ENCODE peak calls at places on chromosomes 2 and 18, in five cellular contexts. A is thoracic aorta, Y is breast epithelium, I is transverse colon, N is fibroblast of pulmonary artery. S is an unnamed sample.

GRCh38 chr18:9858642-9859041 is 27.1 kb upstream of the TXNDC2 start:
- DNase-seq in Y (no peak), N (no peak), A (no peak), I (no peak), S (no peak)

GRCh38 chr2:146701183-146701582 is 1143.6 kb upstream of the ACVR2A start:
- DNase-seq in N (peak), Y (no peak), A (no peak), I (no peak), S (peak)

GRCh38 chr18:9711361-9712129 is 3.4 kb downstream of the RAB31 start:
- DNase-seq in Y (no peak), I (no peak), N (no peak), A (no peak), S (no peak)

GRCh38 chr2:7517122-7517487 is 599.9 kb downstream of the RNF144A start:
- DNase-seq in N (peak), Y (no peak), A (no peak), I (no peak), S (no peak)

GRCh38 chr18:67650661-67651060 is 134.1 kb upstream of the DSEL start:
- DNase-seq in A (no peak), Y (no peak), I (no peak), N (no peak), S (no peak)

GRCh38 chr2:209389124-209389523 is 34.7 kb upstream of the MAP2 start:
- DNase-seq in I (no peak), N (no peak), Y (no peak), A (no peak), S (no peak)

GRCh38 chr2:223503746-223504145 is 98.4 kb downstream of the SCG2 start:
- DNase-seq in I (no peak), Y (no peak), N (no peak), A (no peak), S (peak)

GRCh38 chr18:25941556-25941955 is 148.9 kb downstream of the SS18 start:
- DNase-seq in A (no peak), Y (no peak), N (peak), I (no peak), S (peak)

GRCh38 chr2:125588780-125589179 is 1067.2 kb upstream of the GYPC start:
- DNase-seq in N (no peak), I (no peak), Y (no peak), A (no peak), S (no peak)

GRCh38 chr2:71786291-71787107 is 333.1 kb downstream of the DYSF start:
- DNase-seq in N (no peak), I (no peak), Y (no peak), A (no peak), S (no peak)

GRCh38 chr2:26649322-26649721 is 8.2 kb upstream of the CIB4 start:
- DNase-seq in N (no peak), Y (no peak), A (no peak), I (no peak), S (no peak)

GRCh38 chr2:74036450-74037175 is 51.9 kb downstream of the TET3 start:
- DNase-seq in N (no peak), A (no peak), I (no peak), Y (no peak), S (no peak)

GRCh38 chr2:31675485-31675901 is 94.8 kb upstream of the SRD5A2 start:
- DNase-seq in I (no peak), Y (no peak), A (no peak), N (no peak), S (no peak)

GRCh38 chr18:3411854-3412268 is 38.1 kb upstream of the TGIF1 start:
- DNase-seq in I (peak), N (no peak), Y (no peak), A (no peak), S (peak)

GRCh38 chr2:215796160-215796559 is 217.2 kb downstream of the MREG start:
- DNase-seq in N (peak), Y (no peak), I (no peak), A (no peak), S (peak)

GRCh38 chr2:54422072-54422581 is 34.0 kb upstream of the SPTBN1 start:
- DNase-seq in I (no peak), N (no peak), A (no peak), Y (no peak), S (no peak)

GRCh38 chr18:74540689-74541421 is 6.6 kb downstream of the CNDP1 start:
- DNase-seq in Y (no peak), A (no peak), I (peak), N (no peak), S (no peak)

GRCh38 chr2:219772103-219772502 is 144.7 kb downstream of the SLC4A3 start:
- DNase-seq in Y (no peak), A (no peak), I (no peak), N (no peak), S (no peak)

GRCh38 chr2:160920791-160921303 is 239.4 kb upstream of the TANK start:
- DNase-seq in Y (no peak), N (peak), I (no peak), A (no peak), S (no peak)

GRCh38 chr2:10944799-10945198 is 33.1 kb downstream of the KCNF1 start:
- DNase-seq in I (no peak), N (no peak), A (no peak), Y (no peak), S (no peak)

GRCh38 chr2:236703310-236703709 is 133.7 kb downstream of the ACKR3 start:
- DNase-seq in A (no peak), I (no peak), Y (no peak), N (no peak), S (no peak)

GRCh38 chr2:43473767-43474166 is 122.1 kb downstream of the THADA start:
- DNase-seq in Y (no peak), I (no peak), A (no peak), N (no peak), S (no peak)

GRCh38 chr2:121078869-121079268 is 206.1 kb downstream of the TFCP2L1 start:
- DNase-seq in N (no peak), I (peak), Y (no peak), A (no peak), S (no peak)

GRCh38 chr2:102099536-102100293 is 42.8 kb upstream of the IL1R1 start:
- DNase-seq in Y (no peak), A (no peak), I (no peak), N (peak), S (peak)

DNA sequence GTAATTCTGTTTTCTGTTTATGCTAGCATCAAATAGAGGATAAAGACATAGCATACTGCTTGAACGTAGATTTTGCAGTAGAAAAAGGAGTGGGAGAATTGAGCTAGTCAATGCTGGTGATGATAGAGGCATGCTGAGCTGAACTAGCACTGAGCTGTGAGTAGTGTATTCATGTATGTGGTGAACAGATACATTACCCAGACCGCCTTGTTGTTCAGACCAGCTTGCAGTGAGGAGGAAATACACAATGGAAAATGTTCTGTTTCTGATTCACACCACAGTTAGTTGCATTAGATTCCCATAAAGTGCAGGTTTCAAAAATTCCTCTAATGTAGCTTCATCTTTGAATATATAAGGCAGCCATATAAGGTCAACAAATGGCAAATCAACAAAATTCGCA is 68.9 kb upstream of the CDC42EP3 start:
- DNase-seq in I (no peak), N (peak), A (no peak), Y (no peak), S (no peak)
- H3K4me3 ChIP-seq in I (no peak), N (no peak), A (no peak), Y (no peak), S (no peak)

DNA sequence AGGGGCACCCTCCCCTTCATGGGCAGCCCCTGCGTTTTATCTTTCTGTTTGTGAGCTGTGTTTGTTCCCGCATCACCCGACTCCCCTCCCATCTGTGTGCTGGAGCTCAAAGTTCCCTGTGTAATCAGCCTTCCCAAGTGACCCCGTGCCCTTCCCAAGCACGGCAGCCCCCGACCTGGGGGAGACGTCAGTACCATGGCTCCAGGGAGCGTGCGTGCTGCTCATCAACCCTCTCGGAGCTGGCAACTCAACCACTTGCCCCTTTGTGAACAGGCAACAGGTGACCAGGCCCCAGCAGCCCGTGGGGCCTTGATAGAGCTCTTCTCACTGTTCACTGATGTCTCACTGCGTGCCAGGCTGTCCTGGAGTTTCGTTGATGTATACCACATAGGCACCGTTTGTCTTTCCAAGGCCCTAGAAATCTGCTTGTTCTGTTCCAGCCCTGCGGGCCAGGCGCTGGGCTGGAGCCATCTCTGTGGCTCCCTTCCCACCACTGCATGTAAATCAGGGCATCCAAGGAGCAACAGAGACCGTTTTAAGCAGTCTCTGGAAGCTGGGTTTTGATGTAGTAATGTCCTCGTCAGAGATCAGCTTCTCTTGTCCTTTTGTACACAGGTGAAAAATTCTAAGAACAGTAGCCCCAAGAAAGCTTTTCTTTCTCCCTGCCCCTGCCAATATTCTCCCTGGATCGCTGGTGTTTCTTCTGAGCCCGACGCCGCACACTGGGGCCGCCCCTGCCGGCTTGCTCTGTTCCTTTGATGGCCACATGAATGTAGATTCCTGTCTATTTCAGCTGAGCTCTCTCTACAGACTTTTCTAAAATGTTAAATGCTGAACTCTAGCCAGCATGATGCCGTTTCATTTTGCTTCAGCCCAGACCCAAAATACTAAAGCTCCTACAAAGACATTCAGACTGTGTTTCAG is 107.0 kb upstream of the PTPRM start:
- DNase-seq in I (no peak), A (no peak), Y (no peak), N (no peak), S (no peak)
- H3K4me3 ChIP-seq in I (no peak), A (peak), Y (peak), N (no peak), S (no peak)

GRCh38 chr2:199932312-199932855 is 21.3 kb downstream of the C2orf69 start:
- DNase-seq in I (no peak), N (no peak), A (no peak), Y (no peak), S (no peak)
- H3K4me3 ChIP-seq in I (no peak), N (no peak), A (no peak), Y (no peak), S (no peak)

DNA sequence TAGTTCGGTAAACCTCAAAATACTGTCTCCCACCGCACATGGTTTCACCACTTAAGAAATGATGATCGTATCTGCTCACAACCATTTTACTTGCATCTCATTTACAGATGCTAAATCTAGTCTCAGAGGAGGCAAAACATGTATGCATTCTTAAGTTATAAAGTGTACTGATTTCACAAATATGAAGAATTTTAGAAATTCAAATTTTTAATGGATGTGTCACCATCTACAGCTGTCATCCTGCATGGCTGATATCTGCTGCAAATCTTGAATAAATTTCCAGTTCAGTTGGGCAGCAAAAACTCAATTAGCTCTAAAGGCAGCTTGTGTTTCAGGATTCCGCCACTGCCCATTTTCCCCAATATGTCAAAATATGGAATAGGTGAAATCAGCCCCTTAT is 243.3 kb upstream of the KCNJ3 start:
- DNase-seq in A (no peak), N (peak), I (no peak), Y (no peak), S (no peak)
- H3K4me3 ChIP-seq in A (peak), N (peak), I (no peak), Y (no peak), S (no peak)

GRCh38 chr18:31490387-31490786 is 7.6 kb upstream of the DSG2 start:
- DNase-seq in A (no peak), N (no peak), Y (no peak), I (no peak), S (peak)
- H3K4me3 ChIP-seq in A (no peak), N (no peak), Y (no peak), I (no peak), S (no peak)